ENCODE peak calls at places on chromosomes 16 and 17, in four cellular contexts. R, F, C and D are unnamed samples. For H3K9me3, the result is how much of the 10 kb centered on the place peaks cover.

GRCh38 chr17:12116143-12116542 is 95.5 kb downstream of the MAP2K4 start:
- DNase-seq in R (no peak), F (no peak), C (no peak), D (no peak)

GRCh38 chr17:42698736-42699414 is 16.5 kb downstream of the CNTNAP1 start:
- DNase-seq in R (no peak), F (no peak), C (peak), D (no peak)

GRCh38 chr16:842061-842476 is 41.5 kb upstream of the GNG13 start:
- DNase-seq in R (no peak), F (no peak), C (no peak), D (no peak)

GRCh38 chr17:40564883-40565744 is at the start of gene CCR7:
- DNase-seq in R (no peak), F (no peak), C (no peak), D (peak)

GRCh38 chr17:39652635-39653315 is 12.4 kb upstream of the TCAP start:
- DNase-seq in R (no peak), F (peak), C (no peak), D (no peak)

GRCh38 chr17:51214920-51215319 is 44.9 kb downstream of the MBTD1 start:
- DNase-seq in R (no peak), F (no peak), C (no peak), D (no peak)

GRCh38 chr17:57985675-57985974 is 2.4 kb downstream of the VEZF1 start:
- DNase-seq in R (no peak), F (no peak), C (no peak), D (no peak)

GRCh38 chr17:44381810-44382209 is 7.6 kb downstream of the ITGA2B start:
- DNase-seq in R (no peak), F (no peak), C (peak), D (no peak)

GRCh38 chr16:8814095-8814806 is 16.6 kb downstream of the PMM2 start:
- DNase-seq in R (no peak), F (no peak), C (no peak), D (no peak)

GRCh38 chr16:23578096-23578830 is 17.9 kb downstream of the NDUFAB1 start:
- DNase-seq in R (no peak), F (no peak), C (no peak), D (no peak)

GRCh38 chr16:53022374-53022773 is 30.3 kb downstream of the CHD9NB start:
- DNase-seq in R (no peak), F (peak), C (no peak), D (no peak)

GRCh38 chr16:74743045-74743667 is 31.5 kb downstream of the FA2H start:
- DNase-seq in R (no peak), F (no peak), C (no peak), D (no peak)

GRCh38 chr16:27439273-27440018 is 37.5 kb downstream of the IL21R start:
- DNase-seq in R (no peak), F (no peak), C (peak), D (no peak)

GRCh38 chr16:56301391-56301850 is 110.1 kb downstream of the GNAO1 start:
- DNase-seq in R (no peak), F (no peak), C (no peak), D (no peak)

GRCh38 chr17:74123866-74124265 is 79.6 kb upstream of the RPL38 start:
- DNase-seq in R (no peak), F (no peak), C (no peak), D (no peak)

GRCh38 chr17:3935140-3935542 is 18.9 kb upstream of the P2RX1 start:
- DNase-seq in R (no peak), F (peak), C (peak), D (peak)

GRCh38 chr17:55086635-55087058 is 118.1 kb downstream of the STXBP4 start:
- DNase-seq in R (no peak), F (no peak), C (no peak), D (no peak)

GRCh38 chr16:19284207-19284606 is 1.3 kb upstream of the CLEC19A start:
- DNase-seq in R (no peak), F (no peak), C (no peak), D (peak)

GRCh38 chr16:74667215-74667765 is 613 bp upstream of the RFWD3 start:
- DNase-seq in R (peak), F (peak), C (peak), D (no peak)

GRCh38 chr17:78665952-78666920 is 89.0 kb upstream of the DNAH17 start:
- DNase-seq in R (no peak), F (peak), C (peak), D (no peak)

GRCh38 chr17:58233547-58233946 is 4.8 kb upstream of the LPO start:
- DNase-seq in R (no peak), F (no peak), C (no peak), D (no peak)

GRCh38 chr16:83813818-83814653 is 6.3 kb downstream of the HSBP1 start:
- DNase-seq in R (peak), F (peak), C (peak), D (no peak)

GRCh38 chr17:3796110-3796821 is 4.7 kb downstream of the ITGAE start:
- DNase-seq in R (no peak), F (no peak), C (no peak), D (no peak)

GRCh38 chr17:45038771-45039634 is 12.4 kb downstream of the DCAKD start:
- DNase-seq in R (no peak), F (no peak), C (peak), D (no peak)

GRCh38 chr17:7769854-7770253 is 52.3 kb downstream of the DNAH2 start:
- DNase-seq in R (no peak), F (no peak), C (no peak), D (no peak)

GRCh38 chr16:529012-529575 is 1.6 kb downstream of the CAPN15 start:
- DNase-seq in R (no peak), F (no peak), C (no peak), D (no peak)

GRCh38 chr17:66564992-66565465 is 262.6 kb downstream of the PRKCA start:
- DNase-seq in R (no peak), F (no peak), C (no peak), D (no peak)

GRCh38 chr17:13952252-13952721 is 117.0 kb upstream of the COX10 start:
- DNase-seq in R (no peak), F (peak), C (no peak), D (no peak)

GRCh38 chr16:47644166-47644565 is 183.0 kb downstream of the PHKB start:
- DNase-seq in R (no peak), F (no peak), C (no peak), D (no peak)

GRCh38 chr17:36697907-36698526 is 96.6 kb downstream of the MRM1 start:
- DNase-seq in R (no peak), F (peak), C (no peak), D (no peak)

GRCh38 chr17:81245665-81246342 is 6.7 kb downstream of the NDUFAF8 start:
- DNase-seq in R (no peak), F (no peak), C (no peak), D (peak)

DNA sequence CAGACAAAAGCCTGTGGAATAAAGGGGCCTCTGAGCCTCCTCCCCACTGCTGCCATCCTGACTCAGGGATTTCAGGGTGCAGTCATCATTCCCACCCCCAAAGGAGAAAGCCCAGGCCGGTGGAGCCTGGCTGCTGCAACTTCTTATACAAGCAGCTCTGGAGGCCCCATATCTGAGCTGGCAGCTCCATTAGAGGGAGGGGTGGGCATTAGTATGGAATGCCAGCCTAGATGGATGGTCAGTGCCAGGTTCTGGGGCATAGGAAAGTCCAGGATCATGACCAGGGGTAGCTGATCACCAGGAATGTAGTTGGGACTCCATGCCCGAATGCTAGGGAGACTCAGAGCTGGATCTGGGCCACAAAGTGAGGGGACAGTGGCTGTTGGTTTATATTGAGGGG is 581.0 kb downstream of the KCNJ18 start:
- DNase-seq in R (no peak), F (no peak), C (peak), D (no peak)
- H3K9me3 ChIP-seq in R (under half), F (under half), C (under half), D (under half)

GRCh38 chr16:72457243-72457925 is 285.4 kb upstream of the PMFBP1 start:
- DNase-seq in R (no peak), F (no peak), C (no peak), D (no peak)
- H3K9me3 ChIP-seq in R (under half), F (under half), C (under half), D (under half)

GRCh38 chr17:16552637-16553045 is 16.4 kb downstream of the ZNF287 start:
- DNase-seq in R (no peak), F (no peak), C (no peak), D (no peak)
- H3K9me3 ChIP-seq in R (under half), F (under half), C (under half), D (under half)

GRCh38 chr16:10410469-10410868 is 24.6 kb downstream of the ATF7IP2 start:
- DNase-seq in R (no peak), F (no peak), C (no peak), D (no peak)
- H3K9me3 ChIP-seq in R (under half), F (under half), C (under half), D (under half)

DNA sequence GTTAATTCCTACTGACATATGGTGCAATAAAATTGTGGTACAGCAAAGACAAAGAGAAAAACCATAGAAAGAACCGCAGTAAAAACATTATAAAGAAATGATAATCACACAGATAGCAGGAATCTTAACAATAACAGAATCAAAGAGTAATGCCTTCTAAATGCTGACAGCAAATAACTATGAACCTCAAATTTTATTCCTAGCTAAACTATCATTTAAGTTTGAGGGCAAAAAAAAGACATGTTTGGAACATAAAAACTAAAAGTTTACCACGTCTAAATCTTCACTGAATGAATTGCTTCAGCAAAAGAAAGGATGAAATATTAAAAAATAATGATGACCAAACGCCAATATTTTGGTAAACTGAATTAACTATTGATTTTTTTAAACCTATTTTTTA is 135.8 kb downstream of the CPPED1 start:
- DNase-seq in R (no peak), F (no peak), C (no peak), D (no peak)
- H3K9me3 ChIP-seq in R (under half), F (under half), C (under half), D (under half)

GRCh38 chr16:35792516-35793285 is 2333.3 kb downstream of the TP53TG3F start:
- DNase-seq in R (no peak), F (no peak), C (no peak), D (no peak)
- H3K9me3 ChIP-seq in R (under half), F (under half), C (under half), D (under half)

DNA sequence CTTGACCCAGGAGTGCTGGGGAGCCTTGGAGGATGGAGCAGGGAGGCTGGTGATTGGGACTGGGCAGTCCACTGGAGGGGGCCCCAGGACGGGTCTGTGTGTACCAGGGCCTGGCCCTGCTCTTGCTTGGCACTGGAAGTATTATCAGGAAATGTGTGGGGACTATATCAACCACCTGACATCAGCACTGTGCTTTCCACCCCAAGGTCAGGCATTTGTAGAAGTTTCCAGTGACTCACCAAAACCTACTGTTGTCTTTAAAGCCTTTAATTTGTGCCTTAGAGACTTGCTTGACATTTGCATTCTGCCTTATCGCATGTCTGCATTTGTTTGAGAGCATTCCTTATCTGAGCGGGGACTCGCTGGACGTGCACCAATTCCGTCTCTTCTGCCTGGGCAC is 323.1 kb downstream of the FOXL1 start:
- DNase-seq in R (no peak), F (no peak), C (no peak), D (peak)
- H3K9me3 ChIP-seq in R (under half), F (under half), C (under half), D (under half)